ENCODE peak calls at places on chromosome 15, in seven cellular contexts. S is A549; N is CD8-positive, alpha-beta T cell; B is tibial artery; E is suprapubic skin; T is CD4-positive, alpha-beta memory T cell; A is uterus. P is an unnamed sample.

GRCh38 chr15:78361956-78362506 is 21.9 kb downstream of the CRABP1 start:
- DNase-seq in E (no peak), T (no peak), B (no peak), N (no peak), A (no peak), S (no peak), P (no peak)

GRCh38 chr15:57861039-57861638 is 154.6 kb downstream of the POLR2M start:
- DNase-seq in A (no peak), S (peak; percentile 28), T (no peak), B (no peak), N (no peak), E (no peak), P (no peak)

GRCh38 chr15:72824112-72824511 is 40.6 kb upstream of the ADPGK start:
- DNase-seq in T (no peak), A (no peak), N (no peak), E (peak; percentile 64), S (no peak), B (no peak), P (no peak)

GRCh38 chr15:33994005-33994615 is 25.8 kb downstream of the CHRM5 start:
- DNase-seq in T (no peak), S (no peak), N (no peak), B (no peak), A (no peak), E (no peak), P (no peak)

GRCh38 chr15:94263341-94264273 is 32.2 kb downstream of the MCTP2 start:
- DNase-seq in A (no peak), S (no peak), T (no peak), B (no peak), E (no peak), N (no peak), P (no peak)

GRCh38 chr15:49831206-49831965 is 210.5 kb downstream of the DTWD1 start:
- DNase-seq in A (peak; percentile 58), S (no peak), N (no peak), E (peak; percentile 79), T (no peak), B (peak; percentile 63), P (no peak)

GRCh38 chr15:55824857-55825613 is 82.1 kb upstream of the PRTG start:
- DNase-seq in E (no peak), N (no peak), S (no peak), A (no peak), B (no peak), T (no peak), P (no peak)

GRCh38 chr15:78317145-78317836 is 17.9 kb upstream of the SKIC8 start:
- DNase-seq in N (no peak), A (no peak), T (no peak), S (no peak), B (no peak), E (no peak), P (no peak)

GRCh38 chr15:67413770-67414429 is 107.0 kb upstream of the C15orf61 start:
- DNase-seq in T (no peak), A (no peak), E (no peak), B (no peak), S (peak; percentile 32), N (no peak), P (no peak)

GRCh38 chr15:46854559-46854958 is 862.7 kb upstream of the SEMA6D start:
- DNase-seq in S (no peak), T (no peak), A (no peak), B (no peak), N (no peak), E (no peak), P (no peak)

GRCh38 chr15:49902791-49903481 is 216.1 kb downstream of the ATP8B4 start:
- DNase-seq in N (no peak), A (no peak), T (no peak), E (no peak), B (no peak), S (no peak), P (no peak)

GRCh38 chr15:47872208-47872607 is 154.9 kb downstream of the SEMA6D start:
- DNase-seq in B (no peak), S (no peak), N (no peak), E (no peak), A (no peak), T (no peak), P (no peak)

DNA sequence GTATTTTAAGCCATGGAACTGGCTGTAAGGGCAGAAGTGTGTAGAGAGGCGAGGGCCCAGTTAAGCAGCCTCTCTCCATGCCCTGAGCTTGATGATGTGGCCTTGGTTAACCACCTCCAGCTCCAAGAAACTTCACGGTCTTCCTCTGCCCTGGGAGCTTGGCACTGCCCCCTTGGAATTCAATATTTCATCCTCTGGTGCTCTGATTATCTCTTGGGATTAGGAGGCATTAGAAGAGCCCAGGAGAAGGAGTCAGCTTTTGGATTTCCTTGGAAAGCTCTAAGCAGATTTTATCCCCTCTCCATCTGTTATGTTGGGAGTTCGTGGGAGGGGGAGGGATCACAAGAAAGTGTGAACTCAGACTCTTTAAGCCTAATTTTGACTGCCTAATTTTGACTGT is 132.7 kb upstream of the AGBL1 start:
- DNase-seq in B (no peak), E (no peak), S (no peak), N (no peak), T (no peak), A (no peak), P (no peak)
- H3K4me3 ChIP-seq in B (no peak overlapping the region), E (no peak overlapping the region), S (no peak overlapping the region), N (no peak overlapping the region), T (no peak overlapping the region), A (no peak overlapping the region), P (no peak overlapping the region)

DNA sequence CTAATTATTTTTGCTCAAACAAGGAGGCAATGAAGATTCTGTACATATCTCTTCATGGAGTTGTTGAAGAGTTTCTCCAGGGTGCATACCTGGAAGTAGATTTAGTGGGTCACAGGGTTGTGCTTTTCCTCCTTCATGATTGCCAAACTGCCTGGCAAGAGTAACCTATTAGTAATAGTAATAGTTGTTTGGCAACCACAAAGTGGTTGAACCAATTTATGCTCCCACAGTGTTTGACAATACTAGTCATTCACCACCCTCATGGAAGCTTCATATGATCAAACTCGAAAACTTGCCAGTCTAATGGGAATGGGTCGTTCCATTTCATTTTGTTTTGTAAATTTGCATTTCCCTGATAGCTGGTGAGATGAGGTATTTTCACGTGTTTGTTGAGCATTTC is 57.8 kb downstream of the TLE3 start:
- DNase-seq in S (no peak), A (no peak), E (no peak), T (no peak), B (no peak), N (no peak), P (no peak)
- H3K4me1 ChIP-seq in S (no peaks in the 10 kb centered on the region), A (no peaks in the 10 kb centered on the region), E (no peaks in the 10 kb centered on the region), T (no peaks in the 10 kb centered on the region), B (no peaks in the 10 kb centered on the region), N (no peaks in the 10 kb centered on the region), P (no peaks in the 10 kb centered on the region)

GRCh38 chr15:99122831-99123705 is 18.2 kb downstream of the SYNM start:
- DNase-seq in N (no peak), E (no peak), T (no peak), A (no peak), S (no peak), B (no peak), P (no peak)

GRCh38 chr15:99123706-99124451 is 19.0 kb downstream of the SYNM start:
- DNase-seq in E (peak; percentile 93), N (no peak), S (peak; percentile 94), A (peak; percentile 86), T (no peak), B (peak; percentile 87), P (peak; percentile 75)

GRCh38 chr15:99120050-99120777 is 15.3 kb downstream of the SYNM start:
- DNase-seq in E (peak; percentile 53), B (no peak), S (no peak), A (no peak), T (no peak), N (no peak), P (no peak)

GRCh38 chr15:99121207-99121606 is 16.3 kb downstream of the SYNM start:
- DNase-seq in A (no peak), B (no peak), N (no peak), E (no peak), S (no peak), T (no peak), P (no peak)

GRCh38 chr15:99121691-99122410 is 17.0 kb downstream of the SYNM start:
- DNase-seq in A (no peak), N (no peak), T (no peak), B (no peak), S (no peak), E (no peak), P (no peak)
- H3K4me3 ChIP-seq in A (no peak overlapping the region), N (no peak overlapping the region), T (no peak overlapping the region), B (no peak overlapping the region), S (no peak overlapping the region), E (no peak overlapping the region), P (no peak overlapping the region)

GRCh38 chr15:89128320-89129122 is 40.3 kb downstream of the ABHD2 start:
- DNase-seq in N (no peak), T (no peak), S (no peak), A (no peak), B (no peak), E (no peak), P (no peak)

GRCh38 chr15:89122532-89123525 is 34.6 kb downstream of the ABHD2 start:
- DNase-seq in S (no peak), A (no peak), E (no peak), N (no peak), T (no peak), B (peak; percentile 14), P (no peak)

GRCh38 chr15:89127054-89127702 is 38.9 kb downstream of the ABHD2 start:
- DNase-seq in T (no peak), B (no peak), A (no peak), N (no peak), S (no peak), E (no peak), P (no peak)

GRCh38 chr15:89121414-89121813 is 33.2 kb downstream of the ABHD2 start:
- DNase-seq in S (no peak), A (no peak), E (no peak), N (no peak), T (no peak), B (no peak), P (no peak)

GRCh38 chr15:89125038-89125826 is 37.0 kb downstream of the ABHD2 start:
- DNase-seq in N (no peak), T (no peak), A (no peak), E (no peak), S (no peak), B (no peak), P (no peak)
- H3K4me1 ChIP-seq in N (no peaks in the 10 kb centered on the region), T (peaks cover 12% of the 10 kb centered on the region), A (peaks cover 9% of the 10 kb centered on the region), E (peaks cover 21% of the 10 kb centered on the region), S (peaks cover 89% of the 10 kb centered on the region), B (peaks cover 28% of the 10 kb centered on the region), P (peaks cover 93% of the 10 kb centered on the region)